ENCODE peak calls at places on chromosomes 5 and 9, in six cellular contexts. J is progenitor cell of endocrine pancreas, P is bronchial epithelial cell, N is RWPE1, U is cardiac muscle cell, G is lower leg skin. Q is an unnamed sample.

GRCh38 chr9:21996438-21996837 is 1.8 kb downstream of the CDKN2B-AS1 start:
- DNase-seq in J (no peak), P (no peak), N (no peak), U (no peak), G (no peak), Q (no peak)

GRCh38 chr5:30501065-30501464 is 692.4 kb upstream of the CDH6 start:
- DNase-seq in J (no peak), P (no peak), N (no peak), U (no peak), G (no peak), Q (no peak)

GRCh38 chr9:94097788-94098413 is 13.6 kb downstream of the PTPDC1 start:
- DNase-seq in J (no peak), P (peak), N (peak), U (no peak), G (no peak), Q (no peak)

GRCh38 chr5:172770675-172771438 is at the start of gene DUSP1:
- DNase-seq in J (peak), P (peak), N (peak), U (peak), G (peak), Q (peak)

GRCh38 chr9:137458194-137459146 is 664 bp downstream of the NSMF start:
- DNase-seq in J (no peak), P (no peak), N (peak), U (no peak), G (no peak), Q (no peak)

GRCh38 chr9:21993007-21993406 is 1.2 kb downstream of the CDKN2A start:
- DNase-seq in J (no peak), P (no peak), N (no peak), U (no peak), G (no peak), Q (no peak)

GRCh38 chr9:76206821-76207220 is 187.4 kb downstream of the RFK start:
- DNase-seq in J (no peak), P (no peak), N (no peak), U (no peak), G (no peak), Q (no peak)

GRCh38 chr5:54658014-54658413 is 140.5 kb downstream of the SNX18 start:
- DNase-seq in J (no peak), P (no peak), N (peak), U (no peak), G (peak), Q (no peak)

GRCh38 chr5:111238826-111239225 is 14.6 kb downstream of the CAMK4 start:
- DNase-seq in J (no peak), P (no peak), N (no peak), U (no peak), G (no peak), Q (no peak)

GRCh38 chr9:93291536-93292287 is 107.8 kb downstream of the WNK2 start:
- DNase-seq in J (no peak), P (no peak), N (no peak), U (no peak), G (no peak), Q (no peak)

DNA sequence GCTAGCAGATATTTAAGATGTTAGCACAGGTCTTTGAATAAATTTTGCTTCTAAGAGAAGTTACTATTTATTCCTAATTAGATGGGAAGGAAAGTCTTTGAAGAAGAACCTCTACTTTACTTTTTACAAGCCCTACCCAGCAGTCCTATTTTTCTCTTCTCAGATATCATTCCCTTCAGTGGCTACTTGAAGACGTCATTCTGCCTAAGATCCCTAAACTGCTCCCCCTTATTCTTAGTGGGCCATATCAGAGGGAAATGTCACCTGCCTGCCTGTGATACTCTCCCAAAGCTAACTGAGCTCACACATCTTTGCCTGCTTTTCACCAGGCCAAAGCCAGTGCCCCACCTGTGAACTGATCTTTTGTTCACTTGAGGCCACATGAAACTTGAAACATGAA is 16.5 kb upstream of the TMED9 start:
- DNase-seq in J (no peak), P (peak), N (no peak), U (no peak), G (no peak), Q (no peak)
- TF ChIP-seq CTCF in J (no peak), P (no peak), N (no peak), U (no peak), G (no peak), Q (no peak)

GRCh38 chr5:118956727-118957126 is 31.6 kb downstream of the DTWD2 start:
- DNase-seq in J (no peak), P (peak), N (peak), U (peak), G (no peak), Q (no peak)
- TF ChIP-seq CTCF in J (peak), P (peak), N (peak), U (peak), G (no peak), Q (no peak)

DNA sequence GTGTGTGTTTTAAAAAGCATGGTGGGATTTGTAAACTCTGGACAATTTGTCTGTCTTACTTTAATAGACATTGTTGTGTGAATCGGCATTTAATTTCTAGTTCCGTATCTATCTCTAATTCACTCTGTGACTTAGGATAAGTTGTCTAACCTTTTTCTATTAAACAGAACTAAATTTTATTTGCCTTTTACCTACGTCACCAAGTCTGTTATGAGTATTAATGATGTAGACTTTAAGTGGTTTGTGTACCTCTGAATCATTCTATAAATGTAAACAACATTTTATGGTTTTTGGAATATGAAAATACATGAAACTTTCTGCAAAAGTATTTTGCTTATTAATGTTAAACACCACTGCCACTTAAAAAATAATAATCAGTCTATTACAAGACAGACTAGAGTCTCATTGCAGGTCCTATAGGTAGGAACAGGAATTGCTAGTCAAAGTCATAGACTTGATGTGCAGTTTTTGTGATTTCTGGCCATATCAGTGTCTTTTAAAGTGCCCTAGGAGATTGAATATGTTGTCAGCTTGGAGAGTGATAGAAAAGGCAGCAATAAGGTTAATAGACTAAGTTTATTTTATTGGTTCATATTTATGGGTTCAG is 5.6 kb downstream of the RBM27 start:
- DNase-seq in J (no peak), P (peak), N (no peak), U (no peak), G (no peak), Q (no peak)
- TF ChIP-seq CTCF in J (no peak), P (no peak), N (no peak), U (peak), G (no peak), Q (no peak)

DNA sequence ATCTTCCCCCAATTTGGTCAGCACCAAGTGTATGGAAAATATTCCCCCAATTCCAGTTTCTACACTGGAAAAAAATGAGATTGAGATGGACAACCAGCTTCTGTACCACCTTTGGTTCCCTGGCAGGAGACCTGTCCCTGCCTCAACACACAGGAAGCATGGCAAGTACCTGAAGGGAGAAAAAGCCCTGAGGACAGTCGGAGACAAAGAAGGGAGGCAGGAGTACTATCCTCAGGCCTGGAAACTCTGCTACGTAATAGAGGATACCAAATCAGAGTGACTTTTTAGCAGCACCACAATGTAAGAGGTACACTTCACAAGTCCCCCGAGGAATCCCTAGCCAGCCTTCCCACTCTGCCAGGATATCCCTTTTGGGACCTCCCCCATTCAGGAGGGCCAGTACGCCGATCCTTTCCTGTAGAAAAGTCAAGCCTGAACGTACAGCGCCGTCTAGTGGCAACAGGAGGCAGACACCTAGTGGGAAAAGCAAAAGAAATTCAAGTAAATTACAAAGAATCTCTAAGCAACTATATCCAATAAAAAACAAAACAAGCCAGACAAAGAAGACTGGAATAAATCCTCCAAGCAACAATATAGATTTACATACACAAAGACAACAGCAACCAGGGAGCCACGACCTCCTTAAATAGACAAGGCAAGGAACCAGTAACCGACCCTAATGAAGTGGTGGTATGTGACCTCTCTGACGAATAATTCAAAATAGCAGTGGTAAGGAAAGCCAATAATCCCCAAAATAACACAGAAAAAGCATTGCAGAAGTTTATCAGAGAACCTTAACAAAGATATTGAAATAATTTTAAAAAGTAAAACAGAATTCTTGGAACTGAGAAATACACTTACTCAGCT is 63.3 kb upstream of the SLCO6A1 start:
- DNase-seq in J (no peak), P (no peak), N (no peak), U (no peak), G (no peak), Q (no peak)
- TF ChIP-seq CTCF in J (peak), P (peak), N (peak), U (peak), G (no peak), Q (no peak)

DNA sequence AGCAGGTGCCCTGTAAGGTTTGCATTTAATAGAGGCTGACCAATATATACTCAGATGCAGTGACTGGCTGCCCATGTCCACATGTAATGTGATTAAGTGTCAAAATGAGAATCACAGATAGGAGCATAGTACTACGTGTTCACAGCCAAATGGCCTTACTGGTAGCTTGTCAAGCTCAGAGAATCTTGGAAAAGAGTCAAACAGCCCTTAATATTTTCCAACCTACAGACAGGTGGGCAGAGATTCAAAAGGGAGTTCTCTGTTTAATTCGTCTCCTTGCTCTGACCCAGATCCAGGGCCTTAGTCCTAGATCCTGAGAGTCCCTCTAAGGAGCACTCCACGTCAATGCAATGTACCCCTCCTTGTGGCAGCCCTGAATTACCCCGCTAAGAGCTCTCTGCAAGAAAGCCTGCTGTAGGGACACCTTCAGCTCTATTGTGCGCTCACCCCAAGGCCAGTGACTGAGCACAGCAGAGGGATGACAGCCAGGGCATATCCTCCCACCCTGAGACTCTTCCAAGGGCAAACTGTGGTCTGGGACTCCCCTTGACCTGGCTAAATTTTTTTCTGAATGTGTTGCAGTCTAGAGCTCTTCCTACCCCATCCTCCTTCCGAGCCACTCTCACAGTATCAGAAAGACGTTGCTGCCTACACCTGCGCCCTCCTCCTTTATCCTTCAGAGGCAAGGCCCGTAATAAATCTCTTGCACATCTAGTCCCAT is 159.2 kb downstream of the SNCAIP start:
- DNase-seq in J (no peak), P (no peak), N (no peak), U (no peak), G (no peak), Q (no peak)
- TF ChIP-seq CTCF in J (no peak), P (no peak), N (no peak), U (no peak), G (no peak), Q (no peak)

Q was measured in activated B cell treated with CpG ODN at 0.5 μM for 24 hours.